ENCODE peak calls at places on chromosomes 16 and 17, in five cellular contexts. M, Z, W, K and T are unnamed samples.

GRCh38 chr16:85107532-85107931 is 4.7 kb downstream of the CIBAR2 start:
- DNase-seq in M (no peak), Z (no peak), W (no peak), K (no peak), T (no peak)

GRCh38 chr17:75542728-75543336 is 17.3 kb downstream of the LLGL2 start:
- DNase-seq in M (no peak), Z (peak), W (no peak), K (no peak), T (no peak)

GRCh38 chr17:56499799-56500388 is 93.6 kb upstream of the NOG start:
- DNase-seq in M (peak), Z (no peak), W (peak), K (no peak), T (no peak)

GRCh38 chr17:30576326-30576861 is 99.2 kb downstream of the GOSR1 start:
- DNase-seq in M (no peak), Z (no peak), W (no peak), K (peak), T (no peak)

GRCh38 chr17:48571024-48571818 is 6.9 kb downstream of the HOXB4 start:
- DNase-seq in M (no peak), Z (no peak), W (no peak), K (no peak), T (no peak)

GRCh38 chr17:57368637-57369336 is 112.5 kb downstream of the MSI2 start:
- DNase-seq in M (no peak), Z (peak), W (no peak), K (no peak), T (no peak)

GRCh38 chr16:53865492-53865863 is 161.5 kb downstream of the FTO start:
- DNase-seq in M (peak), Z (no peak), W (peak), K (no peak), T (peak)

GRCh38 chr16:79607587-79607986 is 7.0 kb upstream of the MAF start:
- DNase-seq in M (peak), Z (no peak), W (peak), K (no peak), T (no peak)

GRCh38 chr16:11329080-11329491 is 16.2 kb upstream of the RMI2 start:
- DNase-seq in M (no peak), Z (no peak), W (no peak), K (no peak), T (no peak)

GRCh38 chr16:85569615-85570212 is 43.4 kb upstream of the GSE1 start:
- DNase-seq in M (peak), Z (peak), W (no peak), K (no peak), T (peak)

GRCh38 chr17:4946312-4946976 is 1.9 kb downstream of the PFN1 start:
- DNase-seq in M (no peak), Z (no peak), W (no peak), K (no peak), T (no peak)

DNA sequence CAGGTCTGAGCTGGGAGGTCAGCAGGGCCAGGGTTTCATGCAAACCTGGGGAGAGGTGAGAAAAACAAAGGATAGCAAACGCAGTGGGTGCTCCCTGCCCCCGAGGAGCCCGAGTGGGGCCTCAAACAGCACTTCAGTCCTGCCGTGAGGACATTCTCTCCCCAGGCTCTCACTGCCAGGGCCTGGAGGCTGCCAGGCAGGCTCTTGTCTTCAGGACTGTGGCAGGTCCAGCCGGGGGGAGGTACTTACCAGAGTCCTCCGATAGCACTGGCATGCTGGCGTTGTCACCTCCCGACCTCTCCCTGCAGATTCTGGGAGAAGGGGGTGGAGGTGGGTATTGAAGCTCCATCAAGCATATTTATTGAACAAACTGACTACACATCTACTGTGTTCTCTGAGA is 1.3 kb downstream of the MPP3 start:
- DNase-seq in M (no peak), Z (no peak), W (no peak), K (no peak), T (no peak)
- H3K4me3 ChIP-seq in M (no peak), Z (no peak), W (no peak), K (no peak), T (no peak)

GRCh38 chr17:2721603-2722002 is 10.0 kb upstream of the CLUH start:
- DNase-seq in M (no peak), Z (no peak), W (no peak), K (no peak), T (no peak)

GRCh38 chr17:2716649-2717048 is 5.1 kb upstream of the CLUH start:
- DNase-seq in M (no peak), Z (no peak), W (no peak), K (no peak), T (no peak)

GRCh38 chr17:2718150-2718938 is 6.8 kb upstream of the CLUH start:
- DNase-seq in M (no peak), Z (no peak), W (peak), K (no peak), T (no peak)

GRCh38 chr17:2722611-2723010 is 11.0 kb upstream of the CLUH start:
- DNase-seq in M (no peak), Z (no peak), W (no peak), K (no peak), T (no peak)

DNA sequence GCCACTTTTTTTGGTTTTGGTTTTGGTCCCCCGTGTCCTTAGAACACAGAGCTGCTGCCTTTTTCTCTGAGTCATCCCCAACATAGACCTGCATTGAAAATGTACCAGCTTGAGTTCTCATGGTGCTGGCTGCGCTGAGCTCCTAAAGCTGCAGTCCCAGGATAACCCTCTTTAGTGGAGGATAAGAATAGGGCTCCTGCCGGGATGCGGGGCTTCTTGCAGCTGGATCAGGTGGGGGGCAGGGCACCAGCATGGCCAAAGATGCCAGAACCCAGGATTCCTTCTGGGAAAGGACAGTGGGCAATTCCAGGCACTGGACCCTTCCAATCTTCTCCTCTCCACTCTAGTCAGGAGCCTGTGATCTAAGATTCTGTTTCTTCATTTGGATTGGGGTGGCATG is 8.3 kb upstream of the CLUH start:
- DNase-seq in M (no peak), Z (no peak), W (no peak), K (no peak), T (no peak)
- H3K4me3 ChIP-seq in M (no peak), Z (no peak), W (no peak), K (no peak), T (no peak)

DNA sequence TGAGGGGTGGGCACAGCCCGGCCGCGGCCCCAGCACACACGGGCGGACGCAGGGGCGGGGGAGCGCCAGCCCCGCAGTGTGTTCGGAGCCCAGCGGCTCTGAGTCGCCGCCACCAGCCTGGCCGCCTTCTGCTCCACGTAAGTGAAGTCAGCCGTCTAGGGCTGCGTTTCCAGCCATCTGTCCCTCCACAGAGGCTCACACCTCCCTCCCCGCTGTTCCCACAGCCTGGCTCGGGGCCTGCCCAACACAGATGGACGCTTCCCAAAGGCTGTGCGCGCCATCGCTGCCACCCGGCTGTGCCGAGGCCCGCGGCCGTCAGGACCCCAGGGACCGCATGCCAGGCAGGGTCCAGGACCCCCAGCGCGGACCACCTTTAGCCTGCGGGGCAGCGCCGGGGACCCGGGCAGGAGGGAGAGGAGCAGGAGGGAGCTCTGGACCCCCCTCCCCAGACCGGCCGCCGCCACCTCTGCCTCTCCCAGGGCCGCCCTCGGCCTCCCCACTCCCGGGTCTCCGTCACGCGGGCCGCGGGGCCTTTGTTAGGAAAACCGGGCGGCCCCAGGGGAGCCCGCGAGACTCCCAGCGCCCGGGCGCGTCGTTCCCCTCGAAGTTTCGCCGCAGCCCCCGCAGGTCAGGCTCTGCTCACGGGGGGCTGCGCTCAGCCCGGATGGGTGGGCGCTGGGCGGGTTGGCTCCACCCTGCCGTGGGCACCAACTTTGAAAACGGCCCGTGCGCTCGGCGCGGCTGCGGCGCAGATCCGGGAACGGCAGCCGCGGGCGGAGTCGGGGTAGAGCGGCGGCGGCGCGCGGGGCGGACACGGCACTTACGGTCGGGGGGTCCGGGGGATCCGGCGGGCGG is 36.6 kb downstream of the CBFA2T3 start:
- DNase-seq in M (no peak), Z (no peak), W (no peak), K (no peak), T (no peak)
- H3K4me3 ChIP-seq in M (no peak), Z (peak), W (no peak), K (peak), T (peak)

GRCh38 chr17:78230996-78231931 is at the start of gene TMEM235:
- DNase-seq in M (no peak), Z (no peak), W (no peak), K (no peak), T (no peak)
- H3K4me3 ChIP-seq in M (no peak), Z (no peak), W (no peak), K (no peak), T (no peak)

GRCh38 chr17:50347087-50347893 is 1.4 kb downstream of the XYLT2 start:
- DNase-seq in M (no peak), Z (no peak), W (no peak), K (no peak), T (no peak)
- H3K4me3 ChIP-seq in M (peak), Z (peak), W (peak), K (peak), T (peak)

GRCh38 chr16:24610421-24610765 is 71.0 kb downstream of the RBBP6 start:
- DNase-seq in M (peak), Z (peak), W (peak), K (peak), T (no peak)
- H3K4me3 ChIP-seq in M (peak), Z (peak), W (peak), K (no peak), T (peak)

DNA sequence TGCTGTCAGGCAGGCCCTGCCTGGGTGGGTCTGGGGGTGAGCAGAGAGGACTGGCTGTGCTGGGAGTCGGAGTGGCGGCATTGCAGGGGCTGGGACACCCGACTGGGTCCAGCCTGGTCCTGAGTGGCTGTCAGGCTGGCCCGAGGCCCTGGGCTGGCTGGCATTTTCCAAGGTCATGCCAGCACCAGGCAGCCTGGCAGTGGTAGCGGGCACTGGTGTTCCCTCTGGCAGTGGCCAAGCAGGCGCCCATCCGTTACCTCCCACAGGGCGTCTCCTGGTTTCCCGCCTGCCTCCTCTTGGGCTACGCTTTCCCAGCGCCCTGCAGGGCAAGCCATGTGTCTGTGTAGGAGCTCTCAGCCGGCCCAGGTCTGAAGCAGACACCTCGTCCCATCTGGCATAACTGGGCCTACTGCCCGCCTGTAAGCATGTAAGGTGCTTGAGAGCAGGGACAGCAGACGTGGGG is 5.7 kb upstream of the PKMYT1 start:
- DNase-seq in M (no peak), Z (no peak), W (no peak), K (no peak), T (no peak)
- H3K4me3 ChIP-seq in M (no peak), Z (no peak), W (no peak), K (no peak), T (no peak)